ENCODE peak calls at places on chromosome 19, in eight cellular contexts. R is anterior cingulate cortex; A is ACHN; N is HCEC 1CT; D is G401; M is pancreas; Q is left colon; J is activated CD4-positive, alpha-beta memory T cell treated with anti-CD3 and anti-CD28 coated beads for 36 hours. W is an unnamed sample.

GRCh38 chr19:3506384-3507340 is 551 bp downstream of the FZR1 start:
- DNase-seq in R (no peak), A (no peak), N (no peak), D (no peak), M (peak), Q (peak), J (peak), W (peak)

GRCh38 chr19:54421521-54421920 is 6.3 kb downstream of the TTYH1 start:
- DNase-seq in R (no peak), A (no peak), N (no peak), D (no peak), M (no peak), Q (no peak), J (no peak), W (no peak)

GRCh38 chr19:3125900-3126524 is 9.8 kb upstream of the GNA15 start:
- DNase-seq in R (no peak), A (peak), N (no peak), D (peak), M (peak), Q (no peak), J (peak), W (peak)

GRCh38 chr19:15885919-15886318 is 12.0 kb downstream of the CYP4F2 start:
- DNase-seq in R (no peak), A (no peak), N (no peak), D (no peak), M (no peak), Q (no peak), J (no peak), W (no peak)

GRCh38 chr19:7947939-7948338 is 4.5 kb upstream of the TIMM44 start:
- DNase-seq in R (no peak), A (no peak), N (no peak), D (no peak), M (no peak), Q (no peak), J (no peak), W (no peak)

GRCh38 chr19:29519931-29520330 is 5.9 kb upstream of the VSTM2B start:
- DNase-seq in R (no peak), A (no peak), N (no peak), D (no peak), M (peak), Q (no peak), J (no peak), W (no peak)

GRCh38 chr19:20385056-20385455 is 180.5 kb downstream of the ZNF737 start:
- DNase-seq in R (no peak), A (no peak), N (no peak), D (no peak), M (no peak), Q (no peak), J (no peak), W (no peak)

GRCh38 chr19:19659646-19660245 is 3.7 kb downstream of the ATP13A1 start:
- DNase-seq in R (no peak), A (no peak), N (no peak), D (no peak), M (peak), Q (no peak), J (no peak), W (no peak)

GRCh38 chr19:492091-492531 is 4.2 kb upstream of the MADCAM1 start:
- DNase-seq in R (no peak), A (no peak), N (no peak), D (no peak), M (peak), Q (no peak), J (peak), W (no peak)

GRCh38 chr19:3080281-3080680 is 13.9 kb upstream of the GNA11 start:
- DNase-seq in R (no peak), A (no peak), N (no peak), D (no peak), M (no peak), Q (peak), J (no peak), W (peak)

GRCh38 chr19:48826606-48827020 is 9.7 kb downstream of the HSD17B14 start:
- DNase-seq in R (no peak), A (no peak), N (no peak), D (no peak), M (peak), Q (no peak), J (no peak), W (peak)

W was measured in colonic mucosa.